ENCODE peak calls at places on chromosomes 16 and 17, in five cellular contexts. H is H1, Z is stomach, C is mammary epithelial cell, S is MG63. Q is an unnamed sample. For H3K9me3, the result is how much of the 10 kb centered on the place peaks cover.

GRCh38 chr17:49210158-49211029 is at the start of the genes ABI3 and GNGT2:
- DNase-seq in Z (peak), H (peak), C (no peak), S (no peak), Q (no peak)

GRCh38 chr16:71896688-71897368 is 1.5 kb downstream of the IST1 start:
- DNase-seq in S (no peak), C (no peak), H (no peak), Z (no peak), Q (no peak)

GRCh38 chr16:11677959-11678881 is 10.0 kb downstream of the SNN start:
- DNase-seq in C (no peak), H (no peak), S (no peak), Z (no peak), Q (no peak)

GRCh38 chr16:81469710-81470481 is 25.3 kb downstream of the CMIP start:
- DNase-seq in S (no peak), H (no peak), Z (peak), C (no peak), Q (no peak)

GRCh38 chr16:89898201-89898967 is 20.3 kb upstream of the MC1R start:
- DNase-seq in C (no peak), H (no peak), Z (no peak), S (peak), Q (no peak)

GRCh38 chr17:69997332-69997731 is 77.7 kb upstream of the KCNJ16 start:
- DNase-seq in H (no peak), C (peak), Z (no peak), S (no peak), Q (no peak)

GRCh38 chr16:12874135-12874534 is 27.3 kb upstream of the SHISA9 start:
- DNase-seq in Z (no peak), H (no peak), S (peak), C (peak), Q (no peak)

GRCh38 chr16:69855587-69855986 is 93.5 kb downstream of the WWP2 start:
- DNase-seq in S (no peak), H (no peak), Z (no peak), C (no peak), Q (no peak)

GRCh38 chr16:83363521-83363920 is 444.3 kb upstream of the HSBP1 start:
- DNase-seq in Z (no peak), C (peak), S (no peak), H (no peak), Q (no peak)

GRCh38 chr17:55816532-55817272 is 65.9 kb downstream of the PCTP start:
- DNase-seq in S (no peak), Z (no peak), C (no peak), H (no peak), Q (no peak)

GRCh38 chr17:77126519-77126918 is 14.2 kb upstream of the SEC14L1 start:
- DNase-seq in H (no peak), C (peak), Z (peak), S (no peak), Q (no peak)

GRCh38 chr17:41416478-41416877 is 7.9 kb downstream of the KRT37 start:
- DNase-seq in C (no peak), Z (no peak), H (no peak), S (no peak), Q (no peak)

GRCh38 chr16:83105279-83106077 is 478.7 kb downstream of the CDH13 start:
- DNase-seq in Z (no peak), C (peak), S (no peak), H (no peak), Q (no peak)

GRCh38 chr16:89599451-89599858 is 14.0 kb upstream of the DPEP1 start:
- DNase-seq in S (peak), Z (no peak), H (peak), C (peak), Q (no peak)

GRCh38 chr16:11734025-11734652 is 8.5 kb downstream of the TXNDC11 start:
- DNase-seq in C (no peak), Z (no peak), H (no peak), S (no peak), Q (no peak)

GRCh38 chr16:85417156-85417860 is 195.8 kb upstream of the GSE1 start:
- DNase-seq in Z (no peak), S (no peak), H (peak), C (no peak), Q (no peak)

GRCh38 chr16:28212532-28212873 is 738 bp upstream of the XPO6 start:
- DNase-seq in Z (no peak), C (peak), S (peak), H (no peak), Q (no peak)

GRCh38 chr17:75684924-75685323 is 17.8 kb downstream of the SAP30BP start:
- DNase-seq in S (no peak), Z (peak), H (no peak), C (peak), Q (no peak)

GRCh38 chr16:83661656-83662055 is 146.1 kb upstream of the HSBP1 start:
- DNase-seq in S (no peak), C (peak), Z (no peak), H (no peak), Q (no peak)

GRCh38 chr16:66226762-66227161 is 139.7 kb upstream of the CDH5 start:
- DNase-seq in H (no peak), Z (no peak), S (no peak), C (no peak), Q (no peak)

GRCh38 chr17:3710951-3711383 is 12.7 kb upstream of the HASPIN start:
- DNase-seq in Z (no peak), H (no peak), S (peak), C (peak), Q (no peak)

GRCh38 chr17:36825113-36825955 is 111.9 kb upstream of the LHX1 start:
- DNase-seq in S (no peak), C (no peak), H (no peak), Z (no peak), Q (no peak)
- H3K9me3 ChIP-seq in S (under half), C (under half), H (under half), Z (under half), Q (under half)

GRCh38 chr17:16652847-16653366 is 743 bp downstream of the ZNF624 start:
- DNase-seq in H (no peak), S (no peak), C (no peak), Z (no peak), Q (no peak)

GRCh38 chr17:16653367-16654041 is at the start of gene ZNF624:
- DNase-seq in S (peak), Z (peak), H (peak), C (peak), Q (peak)

GRCh38 chr17:16652252-16652651 is 1.4 kb downstream of the ZNF624 start:
- DNase-seq in Z (no peak), S (no peak), H (no peak), C (no peak), Q (no peak)

DNA sequence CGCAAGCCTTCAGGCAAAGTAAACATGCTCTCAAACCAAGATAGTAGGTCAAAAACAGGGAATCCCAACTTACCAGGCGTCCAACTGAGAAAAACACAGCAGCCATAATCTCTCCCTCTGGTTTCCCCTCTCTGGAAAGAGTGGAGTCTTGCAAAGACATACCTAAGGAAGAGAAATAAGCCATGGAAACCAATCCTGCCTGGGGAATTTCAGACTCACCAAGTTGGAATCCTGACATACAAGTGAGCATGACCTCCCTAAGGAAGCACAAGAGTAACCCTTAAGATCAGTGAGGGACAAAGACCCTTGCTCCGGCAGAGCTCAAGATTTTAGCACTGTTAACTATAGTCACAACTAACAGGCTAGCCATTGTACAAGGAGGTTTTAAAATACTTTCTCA is 4.1 kb downstream of the ZNF624 start:
- DNase-seq in C (no peak), Z (no peak), S (no peak), H (no peak), Q (no peak)
- H3K9me3 ChIP-seq in C (under half), Z (under half), S (under half), H (under half), Q (under half)

GRCh38 chr16:3304370-3304769 is 860 bp downstream of the TIGD7 start:
- DNase-seq in C (no peak), H (no peak), S (no peak), Z (no peak), Q (no peak)

GRCh38 chr16:3305109-3306068 is at the start of the genes TIGD7 and ZNF75A:
- DNase-seq in Z (peak), H (peak), S (peak), C (peak), Q (peak)

GRCh38 chr16:3311496-3311895 is 6.2 kb downstream of the ZNF75A start:
- DNase-seq in S (no peak), C (no peak), H (no peak), Z (no peak), Q (no peak)

DNA sequence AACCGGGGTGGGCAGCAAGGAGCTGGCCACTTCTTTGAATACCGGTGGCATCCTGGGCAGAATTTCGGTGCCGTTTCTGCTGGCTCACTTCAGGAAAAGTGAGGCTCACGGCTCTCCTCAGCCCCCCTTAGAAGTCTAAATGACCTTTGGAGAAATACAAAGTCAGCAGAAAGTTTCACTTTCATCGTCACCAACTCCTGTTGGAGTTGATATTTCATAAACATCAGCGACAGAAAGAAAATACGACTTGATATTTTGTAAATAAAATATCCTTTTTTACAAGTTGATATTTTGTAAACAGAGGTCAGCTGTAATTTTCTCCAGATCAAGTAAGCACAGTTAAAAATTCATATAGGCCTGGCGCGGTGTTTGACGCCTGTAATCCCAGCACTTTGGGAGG is 781 bp downstream of the ZNF75A start:
- DNase-seq in C (no peak), Z (no peak), H (no peak), S (no peak), Q (no peak)
- H3K9me3 ChIP-seq in C (under half), Z (under half), H (half or more), S (half or more), Q (under half)

GRCh38 chr17:83181991-83182619 is 102.7 kb downstream of the METRNL start:
- DNase-seq in H (peak), C (no peak), Z (no peak), S (no peak), Q (no peak)

GRCh38 chr17:83182620-83183063 is 103.2 kb downstream of the METRNL start:
- DNase-seq in H (no peak), C (no peak), S (no peak), Z (no peak), Q (no peak)

GRCh38 chr17:83183951-83184506 is 104.6 kb downstream of the METRNL start:
- DNase-seq in S (no peak), H (peak), Z (peak), C (no peak), Q (no peak)

GRCh38 chr17:83185023-83186002 is 105.9 kb downstream of the METRNL start:
- DNase-seq in Z (no peak), S (no peak), H (no peak), C (no peak), Q (no peak)

DNA sequence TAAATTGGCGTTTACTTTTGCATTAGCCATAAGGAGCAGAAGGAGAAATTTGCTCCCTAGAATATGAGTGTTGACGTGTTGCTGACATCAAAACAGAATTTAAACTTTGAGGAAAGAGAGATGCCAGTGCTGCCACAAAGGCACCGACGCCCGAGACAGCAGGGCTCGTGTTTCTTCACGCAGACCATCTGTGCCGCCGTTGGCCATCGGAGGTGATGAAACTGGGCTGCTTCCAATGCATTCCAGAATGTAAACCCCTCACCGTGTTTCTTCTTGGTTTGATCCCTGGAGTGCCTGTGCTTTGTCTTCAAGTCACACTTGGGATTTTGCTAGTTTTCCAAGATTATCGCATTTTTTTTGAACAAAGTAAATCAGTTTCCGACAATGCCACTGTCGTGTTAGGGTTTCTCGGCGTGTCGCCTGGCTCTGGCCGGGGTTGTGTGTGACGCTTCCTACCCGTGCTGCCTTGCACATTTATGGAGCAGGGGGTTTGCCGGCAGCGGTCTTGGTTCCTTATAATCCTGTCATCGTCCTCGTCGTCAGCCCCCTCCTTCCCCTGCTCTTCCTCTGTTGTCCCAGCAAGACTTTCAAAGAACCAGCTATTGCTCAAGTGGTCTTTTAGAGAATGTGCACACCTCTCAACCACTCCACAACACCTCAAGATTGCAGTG is 103.9 kb downstream of the METRNL start:
- DNase-seq in C (no peak), H (peak), Z (no peak), S (no peak), Q (no peak)
- H3K9me3 ChIP-seq in C (under half), H (half or more), Z (under half), S (under half), Q (under half)

DNA sequence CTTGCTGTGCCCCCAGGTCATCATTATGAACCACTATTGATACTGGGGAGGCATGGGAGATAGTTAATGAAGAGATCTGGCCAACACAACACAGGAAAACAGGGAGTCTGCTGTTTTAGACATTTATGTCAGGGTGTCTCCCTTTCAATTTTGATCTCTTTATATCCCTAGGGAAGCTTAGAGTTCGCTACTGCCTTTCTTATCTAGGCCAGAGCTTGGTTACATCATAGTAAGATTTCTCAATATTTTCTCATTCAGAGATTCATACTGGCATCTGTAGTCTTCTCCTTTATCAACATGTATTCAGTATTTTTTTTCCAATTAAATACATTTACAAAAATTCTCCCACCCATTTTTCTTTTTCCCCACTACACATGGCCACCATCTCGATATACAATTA is 158.4 kb upstream of the ZFHX3 start:
- DNase-seq in C (no peak), Z (no peak), H (no peak), S (no peak), Q (no peak)
- H3K9me3 ChIP-seq in C (under half), Z (under half), H (under half), S (under half), Q (under half)

GRCh38 chr17:81011951-81012350 is 20.3 kb downstream of the CHMP6 start:
- DNase-seq in S (no peak), H (no peak), C (no peak), Z (no peak), Q (no peak)

GRCh38 chr17:81010935-81011334 is 19.3 kb downstream of the CHMP6 start:
- DNase-seq in S (no peak), Z (no peak), C (no peak), H (no peak), Q (no peak)

GRCh38 chr17:81013642-81014041 is 21.3 kb upstream of the BAIAP2 start:
- DNase-seq in Z (no peak), C (no peak), S (no peak), H (no peak), Q (no peak)

GRCh38 chr17:81015135-81015534 is 19.8 kb upstream of the BAIAP2 start:
- DNase-seq in C (no peak), S (no peak), Z (no peak), H (no peak), Q (no peak)

DNA sequence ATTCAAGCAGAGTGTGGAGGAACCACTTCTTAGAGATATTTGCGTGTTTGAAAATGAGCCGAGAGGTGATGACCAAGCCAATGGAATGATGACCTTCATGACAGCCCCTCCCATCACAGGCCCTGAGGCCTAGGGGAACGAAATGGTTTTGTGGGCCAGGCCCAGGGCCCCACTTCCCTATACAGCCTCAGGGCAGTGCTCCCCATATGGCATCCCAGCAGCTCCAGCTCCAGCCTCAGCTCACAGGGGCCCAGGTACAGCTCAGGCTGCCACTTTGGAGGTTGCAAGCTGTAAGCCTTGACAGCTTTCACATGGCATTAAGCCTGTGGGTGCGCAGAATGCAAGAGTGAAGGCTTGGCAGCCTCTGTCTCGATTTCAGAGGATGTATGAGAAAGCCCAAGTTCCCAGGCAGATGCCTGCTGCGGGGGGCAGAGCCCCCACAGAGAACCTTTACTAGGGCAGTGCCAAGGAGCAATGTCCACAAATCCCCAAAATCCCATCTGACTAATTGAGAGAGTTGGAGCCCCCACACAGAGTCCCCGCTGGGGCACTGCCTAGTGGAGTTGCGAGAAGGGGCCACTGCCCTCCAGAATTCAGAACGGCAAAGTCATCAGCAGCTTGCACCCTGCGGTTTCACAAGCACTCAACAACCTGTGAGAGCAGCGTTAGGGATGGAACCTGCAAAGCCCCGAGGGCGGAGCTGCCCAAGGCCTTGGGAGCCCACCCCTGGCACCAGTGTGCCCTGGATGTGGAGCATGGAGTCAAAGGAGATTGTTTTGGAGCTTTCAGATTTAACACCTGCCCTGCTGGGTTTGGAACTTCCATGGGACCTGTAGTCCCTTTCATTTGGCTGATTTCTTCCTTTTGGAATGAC is 21.2 kb downstream of the CHMP6 start:
- DNase-seq in Z (no peak), S (no peak), C (no peak), H (no peak), Q (no peak)
- H3K9me3 ChIP-seq in Z (under half), S (under half), C (under half), H (under half), Q (under half)

GRCh38 chr16:59848314-59848713 is 1114.2 kb upstream of the GOT2 start:
- DNase-seq in C (no peak), S (peak), H (no peak), Z (no peak), Q (no peak)
- H3K9me3 ChIP-seq in C (under half), S (under half), H (under half), Z (under half), Q (under half)

GRCh38 chr16:75745823-75746222 is 19.5 kb upstream of the CPHXL start:
- DNase-seq in Z (no peak), H (no peak), C (no peak), S (no peak), Q (no peak)

GRCh38 chr16:75750516-75750915 is 24.2 kb upstream of the CPHXL start:
- DNase-seq in S (no peak), H (no peak), Z (no peak), C (no peak), Q (no peak)

GRCh38 chr16:75742424-75743047 is 16.2 kb upstream of the CPHXL start:
- DNase-seq in S (no peak), Z (no peak), H (no peak), C (no peak), Q (no peak)

GRCh38 chr16:75745242-75745641 is 19.0 kb upstream of the CPHXL start:
- DNase-seq in Z (no peak), S (no peak), H (no peak), C (no peak), Q (no peak)
- H3K9me3 ChIP-seq in Z (under half), S (under half), H (under half), C (under half), Q (under half)

DNA sequence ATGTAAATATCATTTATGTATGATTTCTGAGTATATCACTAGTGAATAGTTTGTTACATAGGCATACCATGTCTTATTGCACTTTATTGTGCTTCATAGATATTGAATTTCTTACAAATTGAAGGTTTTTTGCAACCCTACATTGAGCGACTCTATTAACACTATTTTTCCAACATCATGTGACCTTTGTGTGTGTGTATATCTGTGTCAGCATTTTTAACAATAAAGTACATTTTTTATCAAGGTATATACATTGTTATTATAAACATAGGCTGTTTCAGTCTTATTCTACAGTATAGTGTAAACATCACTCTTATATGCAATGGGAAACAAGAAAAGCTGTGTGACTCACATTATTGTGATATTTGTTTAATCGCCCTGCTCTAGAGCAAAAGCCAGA is 1944.9 kb downstream of the TP53TG3F start:
- DNase-seq in S (no peak), C (no peak), H (no peak), Z (no peak), Q (no peak)
- H3K9me3 ChIP-seq in S (under half), C (under half), H (half or more), Z (under half), Q (under half)

Q was measured in T-helper 17 cell.